ENCODE peak calls at places on chromosome 12, in seven cellular contexts. C is CD4-positive, alpha-beta T cell; G is HFF-Myc; F is posterior cingulate gyrus; I is stimulated activated CD8-positive, alpha-beta memory T cell treated with anti-CD3 and anti-CD28 coated beads, Interleukin-2, amount 100 ng/mL, for 1 hour; A is cerebellum; K is NCI-H446 treated with DMSO at 0.1 percent for 48 hours. S is an unnamed sample.

GRCh38 chr12:96879301-96879700 is 27.8 kb upstream of the NEDD1 start:
- DNase-seq in C (no peak), G (no peak), F (no peak), I (no peak), A (no peak), K (no peak), S (no peak)

GRCh38 chr12:34347367-34347766 is 325.1 kb downstream of the ALG10 start:
- DNase-seq in C (no peak), G (no peak), F (no peak), I (no peak), A (no peak), K (no peak), S (no peak)

GRCh38 chr12:108821407-108822397 is 35.7 kb downstream of the SSH1 start:
- DNase-seq in C (no peak), G (no peak), F (no peak), I (no peak), A (no peak), K (no peak), S (no peak)

GRCh38 chr12:16359512-16360491 is 12.4 kb downstream of the MGST1 start:
- DNase-seq in C (no peak), G (no peak), F (no peak), I (no peak), A (no peak), K (no peak), S (peak; percentile 32)

GRCh38 chr12:130981947-130982346 is 28.2 kb downstream of the ADGRD1 start:
- DNase-seq in C (no peak), G (no peak), F (no peak), I (no peak), A (no peak), K (no peak), S (no peak)

GRCh38 chr12:67919406-67919805 is 69.8 kb upstream of the IFNG-AS1 start:
- DNase-seq in C (no peak), G (no peak), F (no peak), I (no peak), A (no peak), K (no peak), S (no peak)

GRCh38 chr12:113591480-113591971 is 119.9 kb upstream of the LHX5 start:
- DNase-seq in C (no peak), G (no peak), F (no peak), I (no peak), A (no peak), K (no peak), S (peak; percentile 62)

GRCh38 chr12:9732966-9733461 is at the start of gene CLECL1:
- DNase-seq in C (no peak), G (no peak), F (no peak), I (no peak), A (no peak), K (no peak), S (no peak)

GRCh38 chr12:89779090-89779489 is 70.5 kb upstream of the ATP2B1 start:
- DNase-seq in C (no peak), G (no peak), F (no peak), I (no peak), A (no peak), K (no peak), S (no peak)

GRCh38 chr12:49188205-49188915 is 520 bp downstream of the TUBA1A start:
- DNase-seq in C (peak; percentile 77), G (peak; percentile 19), F (peak; percentile 67), I (peak; percentile 62), A (peak; percentile 73), K (no peak), S (peak; percentile 47)

GRCh38 chr12:70774055-70774454 is 136.8 kb upstream of the PTPRB start:
- DNase-seq in C (no peak), G (no peak), F (no peak), I (no peak), A (no peak), K (no peak), S (no peak)

GRCh38 chr12:113413488-113413939 is 8.7 kb upstream of the SDSL start:
- DNase-seq in C (no peak), G (no peak), F (no peak), I (no peak), A (no peak), K (no peak), S (no peak)

GRCh38 chr12:48156648-48157015 is 683 bp downstream of the ASB8 start:
- DNase-seq in C (no peak), G (no peak), F (no peak), I (no peak), A (no peak), K (no peak), S (no peak)